ENCODE peak calls at places on chromosomes 1 and 21, in five cellular contexts. Z is HEK293T; J is stimulated activated CD8-positive, alpha-beta memory T cell treated with anti-CD3 and anti-CD28 coated beads, Interleukin-15, amount 100 ng/mL, for 4 hours; L is AG08395; S is DND-41. E is an unnamed sample.

GRCh38 chr1:22786101-22786500 is 75.5 kb downstream of the EPHB2 start:
- DNase-seq in Z (no peak), J (no peak), L (no peak), S (no peak), E (no peak)

GRCh38 chr1:117794073-117794472 is 135.3 kb downstream of the GDAP2 start:
- DNase-seq in Z (no peak), J (no peak), L (peak), S (no peak), E (no peak)

GRCh38 chr1:231153726-231154125 is 8.1 kb upstream of the TRIM67 start:
- DNase-seq in Z (no peak), J (no peak), L (no peak), S (no peak), E (peak)

GRCh38 chr1:214540324-214540723 is 11.1 kb downstream of the PTPN14 start:
- DNase-seq in Z (no peak), J (no peak), L (no peak), S (no peak), E (no peak)

GRCh38 chr1:111290104-111290503 is 547 bp upstream of the CHIA start:
- DNase-seq in Z (no peak), J (no peak), L (no peak), S (no peak), E (no peak)

GRCh38 chr1:43418858-43419257 is 29.2 kb downstream of the SZT2 start:
- DNase-seq in Z (no peak), J (no peak), L (no peak), S (no peak), E (no peak)

GRCh38 chr1:232868793-232869491 is 63.7 kb downstream of the MAP10 start:
- DNase-seq in Z (no peak), J (no peak), L (peak), S (peak), E (peak)

GRCh38 chr21:32336711-32337110 is 38.1 kb downstream of the MRAP start:
- DNase-seq in Z (no peak), J (no peak), L (peak), S (no peak), E (peak)

GRCh38 chr1:47031059-47031458 is 7.6 kb downstream of the CYP4X1 start:
- DNase-seq in Z (no peak), J (no peak), L (no peak), S (no peak), E (no peak)

GRCh38 chr1:180241716-180242544 is 11.9 kb downstream of the LHX4 start:
- DNase-seq in Z (no peak), J (no peak), L (peak), S (no peak), E (no peak)

GRCh38 chr1:244789731-244790130 is 45.7 kb upstream of the COX20 start:
- DNase-seq in Z (no peak), J (no peak), L (no peak), S (no peak), E (no peak)

GRCh38 chr1:106937104-106937503 is 119.4 kb upstream of the PRMT6 start:
- DNase-seq in Z (no peak), J (no peak), L (peak), S (no peak), E (no peak)

E was measured in NCI-H2171 treated with DMSO at 0.1 percent for 48 hours.